ENCODE peak calls at places on chromosomes 7 and 10, in eight cellular contexts. H is epithelial cell of esophagus; O is cardiac muscle cell; E is AG10803; Z is adrenal gland; V is Calu3; D is CD4-positive, alpha-beta T cell; P is progenitor cell of endocrine pancreas. I is an unnamed sample.

GRCh38 chr7:106768324-106768751 is 96.7 kb upstream of the PIK3CG start:
- DNase-seq in O (no peak), P (no peak), D (no peak), H (no peak), Z (no peak), V (no peak), E (peak), I (no peak)

GRCh38 chr7:148400101-148400500 is 190.5 kb upstream of the C7orf33 start:
- DNase-seq in E (no peak), O (no peak), V (no peak), D (no peak), P (no peak), H (no peak), Z (no peak), I (no peak)

GRCh38 chr10:110413049-110413783 is 84.5 kb upstream of the DUSP5 start:
- DNase-seq in O (no peak), Z (no peak), D (no peak), E (peak), H (no peak), V (no peak), P (no peak), I (no peak)

GRCh38 chr10:84543077-84543476 is 214.7 kb downstream of the CCSER2 start:
- DNase-seq in E (no peak), V (no peak), D (no peak), P (no peak), O (no peak), H (no peak), Z (no peak), I (no peak)

GRCh38 chr10:34580214-34580613 is 234.9 kb downstream of the PARD3 start:
- DNase-seq in O (no peak), V (no peak), Z (no peak), H (no peak), D (no peak), P (no peak), E (no peak), I (no peak)

GRCh38 chr10:4780782-4781181 is 45.2 kb upstream of the AKR1E2 start:
- DNase-seq in D (no peak), E (peak), H (peak), Z (no peak), V (no peak), O (peak), P (no peak), I (no peak)

GRCh38 chr10:128386816-128387604 is 260.8 kb upstream of the MKI67 start:
- DNase-seq in Z (no peak), D (no peak), E (no peak), O (no peak), H (no peak), P (no peak), V (no peak), I (no peak)

GRCh38 chr7:93921607-93922446 is at the start of gene GNG11:
- DNase-seq in E (peak), Z (peak), P (peak), H (peak), V (peak), D (peak), O (peak), I (peak)

GRCh38 chr7:30134523-30135270 is at the start of gene MTURN:
- DNase-seq in O (peak), V (peak), D (peak), H (peak), P (peak), Z (peak), E (peak), I (peak)

GRCh38 chr10:122974543-122975064 is 5.6 kb upstream of the PSTK start:
- DNase-seq in H (no peak), E (no peak), D (no peak), Z (no peak), V (no peak), P (no peak), O (no peak), I (no peak)

GRCh38 chr10:74156919-74157289 is 5.9 kb downstream of the ADK start:
- DNase-seq in E (no peak), P (no peak), Z (no peak), D (no peak), H (no peak), O (peak), V (no peak), I (no peak)

GRCh38 chr10:131178956-131179355 is 132.6 kb downstream of the TCERG1L start:
- DNase-seq in O (no peak), P (peak), V (no peak), H (no peak), Z (peak), D (peak), E (no peak), I (no peak)

GRCh38 chr10:16195894-16196293 is 240.9 kb upstream of the PTER start:
- DNase-seq in O (no peak), H (no peak), P (no peak), D (no peak), Z (no peak), V (no peak), E (no peak), I (no peak)

GRCh38 chr10:79014796-79015195 is 54.0 kb upstream of the ZMIZ1 start:
- DNase-seq in Z (peak), H (no peak), O (no peak), E (no peak), P (no peak), V (no peak), D (no peak), I (no peak)

GRCh38 chr10:83991986-83992753 is 147.1 kb upstream of the GHITM start:
- DNase-seq in E (no peak), H (peak), V (peak), O (peak), D (no peak), P (peak), Z (no peak), I (peak)

GRCh38 chr10:43846187-43846680 is 197.6 kb upstream of the ZNF32 start:
- DNase-seq in P (no peak), V (no peak), D (no peak), H (no peak), Z (peak), E (peak), O (peak), I (no peak)

GRCh38 chr10:98411768-98412167 is 3.2 kb downstream of the PYROXD2 start:
- DNase-seq in E (peak), D (no peak), O (no peak), P (no peak), H (no peak), Z (no peak), V (no peak), I (no peak)

GRCh38 chr10:99429521-99430095 is 816 bp downstream of the GOT1 start:
- DNase-seq in E (no peak), V (no peak), P (no peak), H (no peak), Z (no peak), O (no peak), D (no peak), I (no peak)

DNA sequence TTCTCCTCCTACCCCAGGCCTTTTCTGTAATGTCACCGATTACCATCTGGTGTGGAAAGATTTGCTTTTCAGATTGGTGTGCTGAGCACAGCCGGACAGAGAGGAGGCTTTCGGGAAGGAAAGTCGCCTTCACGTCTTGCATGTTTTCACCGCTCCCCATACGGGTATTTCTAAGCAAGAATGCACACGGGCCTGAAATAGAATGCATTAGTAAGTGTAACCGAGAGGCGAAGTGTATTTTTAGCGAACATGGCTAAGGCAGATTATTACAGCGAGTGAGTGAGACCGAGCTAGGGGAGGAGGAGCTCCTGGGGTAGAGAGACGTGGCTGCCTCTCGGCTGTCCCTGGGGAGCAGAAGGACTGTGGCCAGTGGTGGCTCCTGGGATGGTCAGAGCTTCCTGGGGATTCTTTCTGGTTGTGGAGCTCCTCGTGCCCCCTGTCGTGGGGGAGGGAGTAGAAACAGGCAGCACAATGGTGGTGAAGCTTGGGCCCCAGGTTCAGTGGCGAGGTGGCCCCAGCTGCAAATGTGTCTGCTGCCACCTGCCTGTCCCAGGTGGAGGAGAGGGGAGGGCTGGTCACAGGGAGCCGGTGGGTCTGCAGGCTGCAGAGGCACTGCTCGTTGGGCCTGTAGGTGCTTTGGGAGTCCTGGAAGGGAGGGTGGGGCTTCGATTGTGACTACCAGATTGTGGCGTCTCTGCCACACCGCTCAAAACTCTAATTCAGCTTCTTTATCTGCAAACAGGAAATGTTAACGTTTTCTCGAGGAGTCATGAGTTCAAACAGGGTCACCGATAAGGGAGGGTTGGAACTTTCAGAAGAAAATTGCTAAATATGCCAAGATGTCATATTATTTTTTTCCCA is 135.8 kb downstream of the CAMK1D start:
- DNase-seq in E (no peak), D (peak), O (peak), V (peak), H (no peak), Z (no peak), P (no peak), I (no peak)
- TF ChIP-seq CTCF in E (no peak), D (no peak), O (no peak), V (no peak), H (no peak), Z (no peak), P (peak), I (no peak)

GRCh38 chr10:105509551-105509950 is 868.5 kb downstream of the SORCS3 start:
- DNase-seq in E (no peak), O (no peak), V (no peak), Z (no peak), D (no peak), H (peak), P (no peak), I (no peak)
- TF ChIP-seq CTCF in E (no peak), O (no peak), V (no peak), Z (no peak), D (no peak), H (no peak), P (no peak), I (no peak)

DNA sequence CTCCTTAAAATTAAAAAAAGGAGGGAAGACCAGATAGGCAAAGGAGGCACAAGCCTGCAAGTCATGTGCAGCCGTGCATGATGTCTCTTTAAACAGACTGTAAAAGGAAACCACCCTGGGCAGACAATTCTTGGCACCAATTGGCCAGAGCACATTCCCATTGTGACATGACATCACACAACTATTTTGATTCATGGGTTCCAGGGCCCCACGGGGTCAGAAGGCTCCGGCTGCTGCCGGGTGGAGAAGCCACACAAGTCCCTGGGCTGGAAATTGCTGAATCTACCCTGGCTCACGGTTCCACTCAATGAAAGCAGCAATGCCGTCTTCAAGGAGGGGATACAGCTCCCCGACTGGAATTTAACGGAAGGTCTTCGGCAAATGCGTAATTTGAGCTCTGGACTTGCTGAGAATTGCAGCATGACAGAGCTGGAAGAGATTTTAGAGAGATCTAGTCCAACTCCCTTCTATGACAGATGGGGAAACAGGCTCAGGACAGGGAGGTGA is 140.5 kb downstream of the PRKAG2 start:
- DNase-seq in P (no peak), D (no peak), V (peak), H (peak), E (peak), Z (peak), O (peak), I (peak)
- TF ChIP-seq CTCF in P (no peak), D (no peak), V (peak), H (peak), E (no peak), Z (peak), O (no peak), I (no peak)

GRCh38 chr10:120459185-120459584 is 2.2 kb downstream of the PLPP4 start:
- DNase-seq in O (no peak), P (no peak), D (no peak), Z (no peak), H (no peak), V (no peak), E (no peak), I (no peak)
- TF ChIP-seq CTCF in O (no peak), P (no peak), D (no peak), Z (no peak), H (no peak), V (no peak), E (no peak), I (no peak)

GRCh38 chr7:114853189-114853588 is 68.7 kb upstream of the MDFIC start:
- DNase-seq in H (no peak), V (no peak), P (no peak), Z (no peak), O (no peak), D (no peak), E (no peak), I (no peak)
- TF ChIP-seq CTCF in H (no peak), V (no peak), P (no peak), Z (no peak), O (no peak), D (no peak), E (no peak), I (no peak)

GRCh38 chr7:134694299-134694698 is 47.6 kb downstream of the BPGM start:
- DNase-seq in E (no peak), Z (no peak), V (no peak), O (no peak), D (no peak), H (no peak), P (no peak), I (no peak)
- TF ChIP-seq CTCF in E (peak), Z (no peak), V (peak), O (peak), D (no peak), H (peak), P (peak), I (peak)

DNA sequence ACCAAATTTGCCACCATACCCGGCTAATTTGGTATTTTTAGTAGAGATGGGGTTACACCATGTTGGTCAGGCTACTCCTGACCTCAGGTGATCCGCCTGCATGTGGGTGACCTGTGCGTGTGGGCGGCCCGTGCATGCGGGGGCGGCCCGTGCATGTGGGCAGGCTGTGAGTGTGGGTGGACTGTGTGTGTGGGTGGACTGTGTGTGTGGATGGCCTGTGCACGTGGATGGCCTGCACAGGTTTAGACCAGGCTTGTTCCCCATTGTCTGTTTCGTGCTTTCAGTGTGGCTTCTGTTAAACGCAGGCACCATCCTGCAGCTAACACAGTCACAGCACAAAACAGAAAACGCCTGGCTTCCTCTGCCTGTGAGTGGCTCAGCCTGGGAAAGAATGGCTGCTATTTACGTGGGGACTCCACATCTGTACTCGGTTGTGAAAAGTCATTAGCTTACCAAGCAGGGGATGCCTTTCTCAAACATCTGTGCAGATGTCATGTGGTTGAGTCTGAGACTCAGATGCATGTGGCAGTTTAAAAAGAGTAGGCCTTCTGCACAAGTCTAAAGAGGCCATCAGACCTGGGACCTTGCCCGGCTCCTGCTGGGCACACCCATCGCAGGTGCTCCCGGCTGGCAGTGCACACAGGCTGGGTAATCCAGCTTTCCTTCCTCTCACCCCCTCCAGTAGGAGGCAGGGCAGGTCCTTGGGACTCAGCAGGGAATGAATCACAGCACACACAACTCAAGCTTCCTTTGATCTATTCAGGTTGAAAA is 91.6 kb downstream of the COBL start:
- DNase-seq in H (peak), O (no peak), E (no peak), P (no peak), Z (no peak), D (no peak), V (peak), I (no peak)
- TF ChIP-seq CTCF in H (peak), O (no peak), E (no peak), P (peak), Z (no peak), D (no peak), V (peak), I (no peak)

DNA sequence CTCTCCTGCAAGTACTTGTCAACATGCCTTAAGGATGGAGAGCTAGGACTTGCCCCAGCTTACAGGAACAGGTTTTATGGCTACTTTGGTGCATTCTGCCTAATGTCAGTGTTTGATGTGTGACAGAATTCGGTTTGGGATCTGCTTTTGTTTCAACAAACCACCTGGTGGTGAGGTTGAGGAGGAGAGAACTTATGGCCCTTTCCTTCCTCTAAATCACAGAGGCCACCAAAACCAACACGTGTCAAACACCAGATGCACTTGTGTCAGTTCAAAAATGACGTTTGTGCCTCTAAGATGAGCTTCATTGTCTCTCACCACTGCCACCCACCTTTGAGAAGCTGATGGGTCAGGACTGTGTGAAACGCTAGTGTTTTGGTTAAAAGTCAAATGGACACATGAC is 83.9 kb downstream of the OSBPL3 start:
- DNase-seq in P (no peak), Z (no peak), D (no peak), O (no peak), E (no peak), H (no peak), V (no peak), I (no peak)
- TF ChIP-seq CTCF in P (no peak), Z (no peak), D (no peak), O (no peak), E (no peak), H (no peak), V (peak), I (no peak)

GRCh38 chr7:42237162-42237821 is at the start of gene GLI3:
- DNase-seq in P (peak), Z (peak), H (peak), O (peak), E (peak), V (peak), D (no peak), I (peak)
- TF ChIP-seq CTCF in P (peak), Z (peak), H (peak), O (peak), E (peak), V (no peak), D (no peak), I (no peak)

GRCh38 chr10:113000876-113001598 is 51.0 kb downstream of the TCF7L2 start:
- DNase-seq in H (peak), Z (peak), D (no peak), V (no peak), O (no peak), E (peak), P (no peak), I (no peak)
- TF ChIP-seq CTCF in H (peak), Z (peak), D (no peak), V (no peak), O (no peak), E (peak), P (peak), I (no peak)